ENCODE peak calls at places on chromosomes 1 and 21, in eight cellular contexts. Z, L, C, S, E, O, U and Y are unnamed samples.

GRCh38 chr1:25550155-25550506 is 6.7 kb downstream of the LDLRAP1 start:
- DNase-seq in Z (no peak), L (no peak), C (no peak), S (no peak), E (no peak), O (peak), U (peak), Y (no peak)

GRCh38 chr1:32997381-32997891 is 32.8 kb upstream of the RNF19B start:
- DNase-seq in Z (no peak), L (no peak), C (no peak), S (no peak), E (no peak), O (peak), U (no peak), Y (no peak)

GRCh38 chr1:10429868-10430215 is 391 bp upstream of the CENPS start:
- DNase-seq in Z (no peak), L (no peak), C (no peak), S (peak), E (no peak), O (peak), U (no peak), Y (peak)

GRCh38 chr1:30966690-30967369 is 58.3 kb upstream of the SDC3 start:
- DNase-seq in Z (no peak), L (peak), C (no peak), S (no peak), E (peak), O (peak), U (no peak), Y (no peak)

GRCh38 chr1:42748461-42749410 is 8.7 kb upstream of the CLDN19 start:
- DNase-seq in Z (no peak), L (no peak), C (no peak), S (no peak), E (no peak), O (no peak), U (no peak), Y (no peak)

GRCh38 chr1:234208791-234209190 is 164.5 kb upstream of the COA6 start:
- DNase-seq in Z (no peak), L (no peak), C (no peak), S (no peak), E (no peak), O (peak), U (no peak), Y (no peak)

GRCh38 chr1:44294588-44295007 is 60.5 kb downstream of the ERI3 start:
- DNase-seq in Z (peak), L (no peak), C (peak), S (peak), E (peak), O (peak), U (no peak), Y (no peak)

GRCh38 chr1:38455829-38456563 is 403.6 kb downstream of the RRAGC start:
- DNase-seq in Z (no peak), L (no peak), C (no peak), S (no peak), E (no peak), O (no peak), U (no peak), Y (no peak)

GRCh38 chr21:42056996-42057689 is 14.0 kb upstream of the UMODL1 start:
- DNase-seq in Z (no peak), L (no peak), C (no peak), S (no peak), E (no peak), O (peak), U (no peak), Y (no peak)

GRCh38 chr1:119451158-119451557 is 36.2 kb downstream of the HSD3B2 start:
- DNase-seq in Z (no peak), L (no peak), C (no peak), S (no peak), E (no peak), O (no peak), U (no peak), Y (no peak)

GRCh38 chr21:44436111-44436611 is 19.1 kb upstream of the LRRC3 start:
- DNase-seq in Z (no peak), L (no peak), C (peak), S (no peak), E (no peak), O (no peak), U (no peak), Y (no peak)

GRCh38 chr1:6922096-6922931 is 137.1 kb downstream of the CAMTA1 start:
- DNase-seq in Z (no peak), L (no peak), C (no peak), S (no peak), E (no peak), O (peak), U (no peak), Y (no peak)

GRCh38 chr21:29580886-29581285 is 282.2 kb downstream of the BACH1 start:
- DNase-seq in Z (no peak), L (no peak), C (no peak), S (no peak), E (no peak), O (no peak), U (no peak), Y (no peak)

GRCh38 chr1:37035014-37035686 is 835 bp upstream of the GRIK3 start:
- DNase-seq in Z (no peak), L (no peak), C (peak), S (no peak), E (peak), O (no peak), U (no peak), Y (peak)

GRCh38 chr1:46547481-46548383 is 3.7 kb downstream of the KNCN start:
- DNase-seq in Z (no peak), L (no peak), C (no peak), S (peak), E (peak), O (peak), U (peak), Y (peak)

GRCh38 chr1:207993477-207994445 is 82.8 kb upstream of the CD34 start:
- DNase-seq in Z (peak), L (no peak), C (peak), S (peak), E (peak), O (peak), U (peak), Y (no peak)

GRCh38 chr1:231295938-231296337 is 41.7 kb downstream of the EXOC8 start:
- DNase-seq in Z (no peak), L (no peak), C (no peak), S (no peak), E (no peak), O (no peak), U (no peak), Y (no peak)

GRCh38 chr1:8871539-8871935 is 6.9 kb downstream of the ENO1 start:
- DNase-seq in Z (no peak), L (no peak), C (no peak), S (no peak), E (no peak), O (no peak), U (no peak), Y (no peak)

GRCh38 chr1:19639999-19640362 is 4.1 kb upstream of the NBL1 start:
- DNase-seq in Z (no peak), L (no peak), C (no peak), S (no peak), E (no peak), O (peak), U (no peak), Y (no peak)

GRCh38 chr21:19510653-19511052 is 1107.1 kb upstream of the TMPRSS15 start:
- DNase-seq in Z (no peak), L (no peak), C (no peak), S (no peak), E (no peak), O (no peak), U (no peak), Y (no peak)

GRCh38 chr1:22861764-22862440 is 110.8 kb downstream of the LACTBL1 start:
- DNase-seq in Z (peak), L (no peak), C (peak), S (peak), E (peak), O (peak), U (peak), Y (no peak)

GRCh38 chr21:42578761-42579415 is 65.2 kb downstream of the SLC37A1 start:
- DNase-seq in Z (no peak), L (no peak), C (no peak), S (no peak), E (no peak), O (no peak), U (no peak), Y (no peak)

GRCh38 chr1:145962157-145963102 is 1.9 kb downstream of the ANKRD34A start:
- DNase-seq in Z (no peak), L (no peak), C (peak), S (peak), E (no peak), O (peak), U (no peak), Y (peak)

GRCh38 chr1:167499657-167500056 is 18.7 kb downstream of the CD247 start:
- DNase-seq in Z (no peak), L (no peak), C (no peak), S (peak), E (no peak), O (no peak), U (peak), Y (peak)

GRCh38 chr1:56676571-56677035 is 31.5 kb downstream of the PRKAA2 start:
- DNase-seq in Z (no peak), L (no peak), C (no peak), S (no peak), E (no peak), O (peak), U (no peak), Y (no peak)

GRCh38 chr1:93775224-93775623 is 93.6 kb upstream of the BCAR3 start:
- DNase-seq in Z (no peak), L (no peak), C (no peak), S (no peak), E (no peak), O (peak), U (no peak), Y (no peak)

GRCh38 chr1:114345930-114346479 is 165.0 kb downstream of the TRIM33 start:
- DNase-seq in Z (peak), L (peak), C (peak), S (no peak), E (no peak), O (no peak), U (peak), Y (no peak)

GRCh38 chr1:1219341-1219740 is 5.4 kb upstream of the TNFRSF4 start:
- DNase-seq in Z (no peak), L (no peak), C (no peak), S (no peak), E (no peak), O (no peak), U (no peak), Y (no peak)

GRCh38 chr1:6956488-6957159 is 171.4 kb downstream of the CAMTA1 start:
- DNase-seq in Z (no peak), L (peak), C (peak), S (no peak), E (no peak), O (no peak), U (peak), Y (no peak)

GRCh38 chr1:5962265-5963105 is 29.7 kb downstream of the NPHP4 start:
- DNase-seq in Z (no peak), L (no peak), C (no peak), S (no peak), E (no peak), O (no peak), U (no peak), Y (no peak)

GRCh38 chr1:50774759-50775351 is 185.2 kb downstream of the FAF1 start:
- DNase-seq in Z (peak), L (peak), C (no peak), S (peak), E (peak), O (peak), U (peak), Y (peak)

GRCh38 chr1:5746611-5747427 is 245.4 kb downstream of the NPHP4 start:
- DNase-seq in Z (no peak), L (peak), C (no peak), S (no peak), E (no peak), O (no peak), U (no peak), Y (no peak)

GRCh38 chr1:79100385-79100784 is 93.9 kb upstream of the ADGRL4 start:
- DNase-seq in Z (no peak), L (no peak), C (no peak), S (no peak), E (no peak), O (peak), U (no peak), Y (no peak)

GRCh38 chr1:1985375-1986050 is 18.1 kb downstream of the CFAP74 start:
- DNase-seq in Z (no peak), L (no peak), C (no peak), S (no peak), E (no peak), O (no peak), U (no peak), Y (no peak)

GRCh38 chr21:24369278-24369677 is 1238.0 kb downstream of the MRPL39 start:
- DNase-seq in Z (no peak), L (no peak), C (no peak), S (no peak), E (no peak), O (no peak), U (no peak), Y (no peak)

GRCh38 chr21:46050651-46051378 is 47.1 kb upstream of the COL6A2 start:
- DNase-seq in Z (no peak), L (no peak), C (no peak), S (no peak), E (no peak), O (no peak), U (no peak), Y (no peak)